ENCODE peak calls at places on chromosome 1, in six cellular contexts. Y is heart right ventricle; I is fibroblast of lung; Z is HCT116; J is CD4-positive, alpha-beta memory T cell; Q is CD8-positive, alpha-beta memory T cell. W is an unnamed sample. For H3K36me3, the result is how much of the 10 kb centered on the place peaks cover.

GRCh38 chr1:199020046-199020445 is 381.2 kb downstream of the PTPRC start:
- DNase-seq in Y (no peak), I (no peak), Z (no peak), J (no peak), Q (no peak), W (no peak)

GRCh38 chr1:59198565-59198964 is 98.3 kb upstream of the FGGY start:
- DNase-seq in Y (no peak), I (peak), Z (no peak), J (no peak), Q (no peak), W (no peak)

GRCh38 chr1:89604414-89604735 is 28.5 kb upstream of the LRRC8C start:
- DNase-seq in Y (no peak), I (no peak), Z (no peak), J (no peak), Q (no peak), W (no peak)

GRCh38 chr1:179677882-179678281 is 65.2 kb upstream of the FAM163A start:
- DNase-seq in Y (no peak), I (no peak), Z (no peak), J (no peak), Q (no peak), W (no peak)

GRCh38 chr1:11354893-11355593 is 82.0 kb downstream of the UBIAD1 start:
- DNase-seq in Y (no peak), I (no peak), Z (no peak), J (no peak), Q (no peak), W (no peak)

GRCh38 chr1:112638109-112638426 is 18.4 kb downstream of the CAPZA1 start:
- DNase-seq in Y (no peak), I (no peak), Z (no peak), J (no peak), Q (no peak), W (no peak)

GRCh38 chr1:13469343-13469742 is 44.5 kb downstream of the LRRC38 start:
- DNase-seq in Y (no peak), I (no peak), Z (no peak), J (no peak), Q (no peak), W (no peak)

GRCh38 chr1:94539496-94539895 is 2.1 kb downstream of the F3 start:
- DNase-seq in Y (no peak), I (peak), Z (no peak), J (no peak), Q (no peak), W (no peak)

GRCh38 chr1:29649375-29650040 is 413.2 kb downstream of the PTPRU start:
- DNase-seq in Y (no peak), I (peak), Z (no peak), J (no peak), Q (no peak), W (no peak)

GRCh38 chr1:13826591-13826990 is 126.6 kb downstream of the PRDM2 start:
- DNase-seq in Y (no peak), I (no peak), Z (no peak), J (no peak), Q (no peak), W (no peak)

GRCh38 chr1:112701227-112702066 is 5.5 kb downstream of the RHOC start:
- DNase-seq in Y (no peak), I (no peak), Z (no peak), J (no peak), Q (no peak), W (no peak)

GRCh38 chr1:169794530-169795416 is at the start of gene METTL18:
- DNase-seq in Y (peak), I (peak), Z (peak), J (peak), Q (peak), W (peak)

GRCh38 chr1:37449936-37450335 is 24.4 kb upstream of the ZC3H12A start:
- DNase-seq in Y (no peak), I (no peak), Z (no peak), J (peak), Q (no peak), W (no peak)

GRCh38 chr1:234438579-234438978 is 40.4 kb downstream of the TARBP1 start:
- DNase-seq in Y (no peak), I (no peak), Z (no peak), J (no peak), Q (no peak), W (no peak)

GRCh38 chr1:91511386-91511785 is 10.7 kb downstream of the CDC7 start:
- DNase-seq in Y (no peak), I (peak), Z (peak), J (peak), Q (no peak), W (no peak)

GRCh38 chr1:66374561-66375111 is 159.3 kb upstream of the SGIP1 start:
- DNase-seq in Y (no peak), I (peak), Z (no peak), J (peak), Q (no peak), W (no peak)

GRCh38 chr1:231108500-231109254 is 53.2 kb upstream of the TRIM67 start:
- DNase-seq in Y (no peak), I (no peak), Z (no peak), J (no peak), Q (no peak), W (no peak)

GRCh38 chr1:181089017-181089776 is 697 bp downstream of the IER5 start:
- DNase-seq in Y (peak), I (peak), Z (no peak), J (no peak), Q (peak), W (peak)

GRCh38 chr1:150233359-150234308 is 2.3 kb downstream of the ANP32E start:
- DNase-seq in Y (no peak), I (peak), Z (no peak), J (peak), Q (no peak), W (peak)

GRCh38 chr1:83901547-83902155 is 97.3 kb downstream of the TTLL7 start:
- DNase-seq in Y (no peak), I (peak), Z (no peak), J (no peak), Q (no peak), W (no peak)

GRCh38 chr1:186059752-186060151 is 315.3 kb downstream of the TPR start:
- DNase-seq in Y (no peak), I (peak), Z (no peak), J (no peak), Q (no peak), W (no peak)

GRCh38 chr1:22139066-22139594 is 3.8 kb downstream of the WNT4 start:
- DNase-seq in Y (no peak), I (no peak), Z (no peak), J (no peak), Q (no peak), W (no peak)

GRCh38 chr1:1619917-1620361 is 4.6 kb downstream of the MIB2 start:
- DNase-seq in Y (peak), I (no peak), Z (no peak), J (no peak), Q (no peak), W (no peak)

GRCh38 chr1:155196103-155196892 is 11.4 kb downstream of the THBS3 start:
- DNase-seq in Y (no peak), I (peak), Z (no peak), J (no peak), Q (peak), W (no peak)

GRCh38 chr1:224245188-224245587 is 62.1 kb downstream of the DEGS1 start:
- DNase-seq in Y (peak), I (peak), Z (no peak), J (peak), Q (no peak), W (no peak)

GRCh38 chr1:31422505-31423319 is 9.7 kb downstream of the SERINC2 start:
- DNase-seq in Y (peak), I (peak), Z (peak), J (peak), Q (peak), W (peak)

GRCh38 chr1:48870596-48870995 is 93.9 kb upstream of the BEND5 start:
- DNase-seq in Y (no peak), I (no peak), Z (no peak), J (no peak), Q (no peak), W (no peak)

GRCh38 chr1:202952818-202953217 is 5.3 kb downstream of the ADIPOR1 start:
- DNase-seq in Y (no peak), I (peak), Z (no peak), J (no peak), Q (no peak), W (no peak)

GRCh38 chr1:26949926-26950319 is 10.3 kb downstream of the KDF1 start:
- DNase-seq in Y (no peak), I (no peak), Z (no peak), J (no peak), Q (no peak), W (no peak)

GRCh38 chr1:205917466-205918248 is 25.6 kb downstream of the SLC26A9 start:
- DNase-seq in Y (no peak), I (no peak), Z (no peak), J (no peak), Q (no peak), W (no peak)

GRCh38 chr1:147591246-147591891 is 50.1 kb downstream of the BCL9 start:
- DNase-seq in Y (no peak), I (no peak), Z (no peak), J (no peak), Q (no peak), W (no peak)

GRCh38 chr1:147597010-147597409 is 55.7 kb downstream of the BCL9 start:
- DNase-seq in Y (no peak), I (no peak), Z (no peak), J (no peak), Q (no peak), W (no peak)

GRCh38 chr1:147586412-147586811 is 45.1 kb downstream of the BCL9 start:
- DNase-seq in Y (no peak), I (no peak), Z (no peak), J (no peak), Q (no peak), W (no peak)

DNA sequence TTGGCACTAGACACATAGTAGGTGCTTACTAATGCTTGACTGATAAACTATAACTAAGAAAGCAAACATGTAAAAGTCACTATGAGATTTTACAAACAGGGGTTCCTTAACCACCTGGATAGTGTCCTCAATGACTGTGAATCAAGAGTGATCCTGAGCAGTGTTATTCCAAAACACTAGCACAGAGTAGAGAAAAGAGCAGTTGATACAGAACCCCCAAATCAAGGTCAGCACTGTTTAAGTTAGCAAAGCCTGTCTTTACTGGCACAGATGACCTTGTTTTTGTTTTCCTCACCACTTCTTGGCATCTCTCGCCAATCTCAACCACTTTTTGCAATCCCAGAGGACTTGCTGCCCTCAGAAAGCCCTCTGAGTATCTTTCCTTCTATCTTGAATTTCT is 50.7 kb downstream of the BCL9 start:
- DNase-seq in Y (no peak), I (no peak), Z (no peak), J (no peak), Q (no peak), W (no peak)
- H3K36me3 ChIP-seq in Y (under half), I (under half), Z (under half), J (under half), Q (under half), W (under half)

DNA sequence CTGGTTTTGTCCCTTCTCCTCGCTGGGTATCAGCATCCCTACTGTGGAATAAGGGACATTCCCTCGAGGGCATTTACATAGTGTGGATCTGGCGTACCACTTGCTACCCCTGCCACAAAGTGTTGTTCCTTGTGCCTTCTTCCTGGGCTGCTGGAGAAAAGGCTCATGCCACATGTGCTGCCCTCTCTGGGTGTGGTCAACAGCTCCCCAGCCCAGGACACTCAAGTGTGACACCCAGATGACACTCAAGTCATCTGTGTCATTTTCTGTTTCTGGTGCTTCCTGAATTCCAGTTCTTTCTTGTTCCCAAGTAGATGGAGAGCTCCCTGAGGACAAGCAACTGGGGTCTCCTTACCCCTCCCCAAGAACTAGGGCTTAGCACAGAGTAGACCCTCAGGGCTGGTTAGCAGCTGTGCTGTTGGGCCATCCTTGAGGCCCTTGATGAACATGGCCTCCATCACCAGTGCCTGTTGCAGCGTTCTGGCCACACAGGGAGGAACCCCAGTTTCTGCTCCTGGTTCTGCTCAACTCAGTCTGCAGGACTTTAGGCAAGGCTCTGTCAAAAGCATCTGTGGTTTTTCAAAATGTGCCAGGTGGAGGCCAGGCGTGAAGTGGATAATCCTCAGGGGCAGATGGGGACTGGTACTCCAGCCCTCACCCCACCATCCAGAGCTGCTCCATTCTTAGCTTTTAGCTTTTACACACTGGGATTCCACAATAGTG is 49.1 kb upstream of the CLIC4 start:
- DNase-seq in Y (no peak), I (no peak), Z (no peak), J (no peak), Q (no peak), W (no peak)
- H3K27ac ChIP-seq in Y (peak), I (no peak), Z (no peak), J (no peak), Q (no peak), W (no peak)

GRCh38 chr1:153768316-153769126 is 6.7 kb upstream of the SLC27A3 start:
- DNase-seq in Y (no peak), I (no peak), Z (no peak), J (no peak), Q (no peak), W (no peak)

GRCh38 chr1:153760440-153760839 is 14.8 kb upstream of the SLC27A3 start:
- DNase-seq in Y (no peak), I (peak), Z (no peak), J (no peak), Q (no peak), W (no peak)

GRCh38 chr1:153764315-153764714 is 10.9 kb upstream of the SLC27A3 start:
- DNase-seq in Y (no peak), I (no peak), Z (no peak), J (no peak), Q (no peak), W (no peak)

GRCh38 chr1:153767519-153767918 is 7.7 kb upstream of the SLC27A3 start:
- DNase-seq in Y (no peak), I (no peak), Z (no peak), J (no peak), Q (no peak), W (no peak)

GRCh38 chr1:153763365-153764225 is 11.6 kb upstream of the SLC27A3 start:
- DNase-seq in Y (no peak), I (no peak), Z (no peak), J (no peak), Q (no peak), W (no peak)
- H3K36me3 ChIP-seq in Y (half or more), I (under half), Z (under half), J (half or more), Q (under half), W (under half)

GRCh38 chr1:183027031-183027430 is 3.8 kb downstream of the LAMC1 start:
- DNase-seq in Y (no peak), I (peak), Z (no peak), J (no peak), Q (no peak), W (no peak)

GRCh38 chr1:183023601-183024351 is 556 bp downstream of the LAMC1 start:
- DNase-seq in Y (peak), I (peak), Z (peak), J (no peak), Q (no peak), W (no peak)

GRCh38 chr1:183027791-183028190 is 4.6 kb downstream of the LAMC1 start:
- DNase-seq in Y (no peak), I (peak), Z (no peak), J (no peak), Q (no peak), W (no peak)

GRCh38 chr1:183024352-183025337 is 1.4 kb downstream of the LAMC1 start:
- DNase-seq in Y (no peak), I (no peak), Z (no peak), J (no peak), Q (no peak), W (no peak)

GRCh38 chr1:183025782-183026774 is 2.9 kb downstream of the LAMC1 start:
- DNase-seq in Y (no peak), I (peak), Z (no peak), J (no peak), Q (no peak), W (no peak)
- H3K27ac ChIP-seq in Y (peak), I (peak), Z (no peak), J (no peak), Q (no peak), W (no peak)

GRCh38 chr1:52424757-52425265 is 20.4 kb downstream of the PRPF38A start:
- DNase-seq in Y (no peak), I (peak), Z (no peak), J (peak), Q (no peak), W (no peak)
- H3K36me3 ChIP-seq in Y (half or more), I (under half), Z (under half), J (under half), Q (under half), W (under half)

DNA sequence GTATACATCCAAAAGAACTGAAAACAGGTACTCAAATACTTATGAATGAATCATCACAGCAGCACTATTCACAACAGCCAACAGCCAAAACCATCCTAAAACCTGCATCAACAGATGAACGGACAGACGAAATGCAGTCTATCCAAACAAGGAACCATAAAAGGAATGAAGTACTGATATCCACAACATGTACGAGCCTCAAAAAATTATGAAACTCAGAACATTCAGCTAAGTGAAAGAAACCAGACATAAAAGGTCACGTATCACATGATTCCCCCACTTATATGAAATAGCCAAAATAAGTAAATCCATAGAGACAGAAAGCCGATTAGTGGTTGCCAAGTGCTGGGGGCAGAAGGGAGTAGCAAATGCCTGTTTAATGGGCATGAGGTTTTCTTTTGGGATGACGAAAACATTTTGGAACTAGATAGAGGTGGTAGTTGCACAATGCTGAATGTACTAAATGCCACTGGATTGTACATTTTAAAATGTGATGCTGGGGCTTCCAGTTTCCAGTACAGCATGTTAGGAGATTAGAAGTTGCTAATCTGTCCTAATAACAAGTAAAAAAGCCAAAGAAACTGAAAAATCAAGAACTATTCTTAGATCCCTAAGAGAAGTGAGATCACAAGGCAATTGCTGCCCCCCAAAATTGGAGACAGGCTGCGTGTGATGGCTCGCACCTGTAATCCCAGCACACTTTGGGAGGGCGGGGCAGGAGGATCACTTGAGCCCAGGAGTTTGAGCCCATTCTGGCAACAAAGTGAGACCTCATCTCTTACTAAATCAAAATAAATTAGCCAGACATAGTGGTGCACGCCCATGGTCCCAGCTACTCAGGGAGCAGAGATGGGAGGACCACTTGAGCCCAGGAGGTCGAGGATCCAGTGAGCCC is 25.3 kb downstream of the CLSTN1 start:
- DNase-seq in Y (no peak), I (peak), Z (no peak), J (no peak), Q (no peak), W (no peak)
- H3K27ac ChIP-seq in Y (no peak), I (no peak), Z (no peak), J (no peak), Q (no peak), W (no peak)

GRCh38 chr1:182877331-182877730 is 38.2 kb downstream of the DHX9 start:
- DNase-seq in Y (no peak), I (no peak), Z (no peak), J (no peak), Q (no peak), W (no peak)
- H3K36me3 ChIP-seq in Y (half or more), I (under half), Z (half or more), J (half or more), Q (half or more), W (half or more)

DNA sequence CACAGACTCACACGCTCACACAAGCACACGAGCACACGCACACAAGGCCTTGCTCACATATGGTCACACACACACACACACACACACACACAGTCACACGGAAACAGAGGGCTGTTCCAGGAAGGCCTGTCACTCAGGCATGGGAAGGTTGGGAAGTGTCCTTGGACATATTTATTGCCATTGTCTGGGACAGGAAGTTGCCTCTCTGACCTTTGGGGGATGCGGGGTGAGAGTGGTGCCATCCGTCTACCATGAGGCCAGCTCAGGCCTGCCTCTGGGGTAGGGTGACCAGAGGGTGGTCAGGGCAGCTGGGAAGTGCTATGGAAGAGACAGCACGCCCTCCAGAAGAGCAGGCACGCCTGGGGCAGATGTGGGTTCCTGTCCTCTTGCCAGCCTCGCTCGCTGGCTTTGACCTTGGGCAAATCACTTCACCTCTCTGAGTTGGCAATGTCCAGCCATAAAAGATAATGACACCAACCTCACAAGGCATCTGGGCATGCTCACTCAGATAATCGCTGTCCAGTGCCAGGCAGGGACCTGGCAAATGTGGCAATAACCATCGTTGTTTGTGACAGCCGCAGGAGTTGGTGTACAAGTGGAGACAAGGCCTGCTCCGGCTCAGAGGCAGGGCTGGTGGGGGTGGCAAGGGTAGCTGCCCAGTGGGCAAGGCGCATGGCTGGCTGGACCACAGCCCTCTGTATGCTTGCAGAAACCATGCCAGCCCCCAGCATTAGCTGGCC is 8.0 kb upstream of the GUCA2A start:
- DNase-seq in Y (peak), I (no peak), Z (no peak), J (no peak), Q (no peak), W (no peak)
- H3K27ac ChIP-seq in Y (peak), I (no peak), Z (no peak), J (no peak), Q (no peak), W (no peak)

W was measured in effector memory CD4-positive, alpha-beta T cell.